ENCODE peak calls at places on chromosomes 1 and 21, in five cellular contexts. B is body of pancreas, D is activated B cell treated with CpG ODN at 0.5 μM for 24 hours, Y is omental fat pad, E is Calu3. P is an unnamed sample.

GRCh38 chr1:35809156-35810095 is 1.6 kb downstream of the AGO4 start:
- DNase-seq in Y (no peak), D (no peak), E (no peak), B (no peak), P (no peak)

GRCh38 chr1:111202366-111202706 is 1.9 kb upstream of the DENND2D start:
- DNase-seq in D (no peak), E (peak; percentile 32), B (no peak), Y (no peak), P (no peak)

GRCh38 chr1:80047791-80048190 is 1041.3 kb upstream of the ADGRL4 start:
- DNase-seq in D (no peak), E (no peak), Y (no peak), B (no peak), P (no peak)

GRCh38 chr1:28412731-28413130 is 43.2 kb downstream of the PHACTR4 start:
- DNase-seq in E (peak; percentile 12), Y (no peak), B (no peak), D (no peak), P (no peak)

GRCh38 chr1:94648225-94649007 is 106.9 kb upstream of the F3 start:
- DNase-seq in D (no peak), E (peak; percentile 75), B (peak; percentile 91), Y (peak; percentile 39), P (no peak)

GRCh38 chr1:147902183-147902845 is at the start of gene GJA8:
- DNase-seq in Y (no peak), B (no peak), D (no peak), E (no peak), P (no peak)

GRCh38 chr1:107547363-107548155 is 406.7 kb downstream of the NTNG1 start:
- DNase-seq in D (no peak), B (no peak), E (no peak), Y (no peak), P (no peak)

GRCh38 chr1:41381691-41382530 is 20.7 kb downstream of the FOXO6 start:
- DNase-seq in B (peak; percentile 56), D (peak; percentile 45), Y (no peak), E (peak; percentile 61), P (no peak)

GRCh38 chr1:206965781-206966180 is 4.5 kb downstream of the FCAMR start:
- DNase-seq in B (no peak), Y (no peak), D (no peak), E (no peak), P (no peak)

GRCh38 chr1:180188103-180188506 is 33.4 kb downstream of the QSOX1 start:
- DNase-seq in E (peak; percentile 79), D (no peak), B (peak; percentile 45), Y (no peak), P (no peak)

GRCh38 chr1:153518562-153518961 is 17.2 kb downstream of the S100A6 start:
- DNase-seq in E (no peak), B (no peak), D (no peak), Y (no peak), P (no peak)

GRCh38 chr1:91798241-91798648 is 87.7 kb downstream of the TGFBR3 start:
- DNase-seq in D (no peak), E (no peak), B (no peak), Y (no peak), P (no peak)

GRCh38 chr21:18384771-18385170 is 18.8 kb downstream of the TMPRSS15 start:
- DNase-seq in Y (no peak), E (no peak), D (no peak), B (no peak), P (no peak)

GRCh38 chr1:240244968-240245628 is 153.4 kb downstream of the FMN2 start:
- DNase-seq in E (no peak), D (no peak), Y (no peak), B (no peak), P (no peak)

GRCh38 chr1:229106526-229107105 is 164.3 kb upstream of the RAB4A start:
- DNase-seq in E (no peak), Y (no peak), D (no peak), B (no peak), P (no peak)

GRCh38 chr1:186775881-186776560 is 52.7 kb upstream of the PLA2G4A start:
- DNase-seq in B (no peak), E (no peak), Y (no peak), D (no peak), P (no peak)

GRCh38 chr1:53902235-53902920 is 8.4 kb downstream of the DIO1 start:
- DNase-seq in D (no peak), B (no peak), E (no peak), Y (no peak), P (no peak)

GRCh38 chr1:41876533-41877445 is 41.9 kb downstream of the HIVEP3 start:
- DNase-seq in D (no peak), Y (no peak), B (no peak), E (no peak), P (no peak)

GRCh38 chr1:220575718-220576497 is 48.0 kb downstream of the MARK1 start:
- DNase-seq in E (no peak), D (no peak), B (no peak), Y (no peak), P (no peak)

GRCh38 chr21:33848252-33848953 is 67.2 kb downstream of the ATP5PO start:
- DNase-seq in D (no peak), Y (no peak), E (peak; percentile 12), B (no peak), P (no peak)

GRCh38 chr1:11285883-11286734 is 13.1 kb downstream of the UBIAD1 start:
- DNase-seq in E (no peak), Y (no peak), B (no peak), D (no peak), P (no peak)

GRCh38 chr1:179083031-179083345 is 1.1 kb downstream of the TOR3A start:
- DNase-seq in E (no peak), B (no peak), Y (no peak), D (no peak), P (no peak)

GRCh38 chr1:41743361-41743760 is 175.4 kb downstream of the HIVEP3 start:
- DNase-seq in D (no peak), Y (no peak), E (no peak), B (no peak), P (no peak)

GRCh38 chr1:241391926-241392710 is 35.1 kb upstream of the RGS7 start:
- DNase-seq in D (no peak), B (no peak), Y (no peak), E (no peak), P (no peak)

GRCh38 chr21:14901482-14901958 is 163.3 kb downstream of the NRIP1 start:
- DNase-seq in D (no peak), B (no peak), E (peak; percentile 6), Y (no peak), P (no peak)

GRCh38 chr1:83508485-83509151 is 490.3 kb downstream of the TTLL7 start:
- DNase-seq in Y (no peak), D (no peak), B (no peak), E (no peak), P (no peak)

GRCh38 chr21:26169061-26169610 is 1.4 kb downstream of the APP start:
- DNase-seq in B (peak; percentile 49), Y (no peak), E (peak; percentile 40), D (peak; percentile 39), P (no peak)

GRCh38 chr1:151905070-151905442 is 4.3 kb downstream of the THEM4 start:
- DNase-seq in Y (no peak), B (no peak), D (no peak), E (no peak), P (no peak)

GRCh38 chr1:46401514-46401913 is 7.4 kb downstream of the FAAH start:
- DNase-seq in E (no peak), Y (no peak), B (no peak), D (no peak), P (no peak)

GRCh38 chr1:16613185-16614147 is at the start of gene NBPF1:
- DNase-seq in B (peak; percentile 98), Y (peak; percentile 99), D (peak; percentile 98), E (peak; percentile 94), P (peak; percentile 100)
- TF ChIP-seq CTCF in B (peak; percentile 2), Y (no peak), D (no peak), E (no peak), P (peak; percentile 34)

GRCh38 chr1:63148825-63149645 is 173.3 kb upstream of the FOXD3 start:
- DNase-seq in D (no peak), E (peak; percentile 63), Y (no peak), B (peak; percentile 28), P (no peak)

GRCh38 chr1:63147783-63148182 is 174.6 kb upstream of the FOXD3 start:
- DNase-seq in Y (no peak), D (no peak), E (no peak), B (no peak), P (no peak)

GRCh38 chr1:63142001-63142400 is 180.4 kb upstream of the FOXD3 start:
- DNase-seq in E (no peak), D (no peak), B (no peak), Y (no peak), P (no peak)

GRCh38 chr1:63143482-63143881 is 178.9 kb upstream of the FOXD3 start:
- DNase-seq in Y (no peak), D (no peak), E (no peak), B (no peak), P (no peak)
- TF ChIP-seq CTCF in Y (no peak), D (no peak), E (no peak), B (no peak), P (no peak)

DNA sequence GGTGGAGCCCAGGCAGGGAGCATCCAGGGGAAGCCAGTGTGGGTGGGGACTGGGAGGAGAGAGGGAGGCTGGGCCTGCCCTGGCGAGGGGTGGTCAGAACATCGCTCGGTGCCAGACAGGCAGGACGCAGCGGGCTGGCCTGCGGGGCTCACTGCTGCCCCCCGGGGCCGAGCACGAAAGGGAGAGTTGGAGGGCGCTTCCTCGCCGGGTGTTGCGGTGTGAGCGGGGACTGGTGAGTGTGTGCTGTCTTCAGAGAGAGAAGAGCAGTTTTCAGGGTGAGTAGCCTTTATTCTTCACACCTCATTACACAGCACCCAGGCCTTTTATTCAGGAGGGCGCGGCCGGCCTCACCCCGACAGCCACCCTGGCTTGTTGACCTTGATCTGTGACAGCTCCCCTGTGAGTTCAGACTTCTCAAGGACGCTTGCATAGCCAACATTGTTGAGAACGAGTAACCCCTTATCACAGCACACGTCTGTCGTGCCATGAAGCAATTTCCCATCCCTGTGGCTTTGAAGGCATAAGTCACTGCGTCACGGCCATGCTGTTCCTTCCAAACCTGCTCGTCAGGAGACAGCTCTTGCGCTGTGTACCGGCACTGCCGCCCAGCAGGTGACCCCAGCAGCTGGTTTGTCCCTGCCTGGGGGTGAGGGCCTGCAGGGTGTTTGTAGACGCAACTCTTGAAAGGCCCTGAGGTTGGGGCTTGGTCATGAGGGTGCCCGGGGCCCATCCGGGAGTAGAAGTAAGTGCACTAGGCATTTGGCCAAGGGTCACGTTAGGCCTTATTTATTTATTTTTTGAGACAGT is 54.6 kb downstream of the PRKCZ start:
- DNase-seq in E (no peak), Y (no peak), B (peak; percentile 22), D (no peak), P (no peak)
- TF ChIP-seq CTCF in E (no peak), Y (no peak), B (no peak), D (no peak), P (peak; percentile 27)

DNA sequence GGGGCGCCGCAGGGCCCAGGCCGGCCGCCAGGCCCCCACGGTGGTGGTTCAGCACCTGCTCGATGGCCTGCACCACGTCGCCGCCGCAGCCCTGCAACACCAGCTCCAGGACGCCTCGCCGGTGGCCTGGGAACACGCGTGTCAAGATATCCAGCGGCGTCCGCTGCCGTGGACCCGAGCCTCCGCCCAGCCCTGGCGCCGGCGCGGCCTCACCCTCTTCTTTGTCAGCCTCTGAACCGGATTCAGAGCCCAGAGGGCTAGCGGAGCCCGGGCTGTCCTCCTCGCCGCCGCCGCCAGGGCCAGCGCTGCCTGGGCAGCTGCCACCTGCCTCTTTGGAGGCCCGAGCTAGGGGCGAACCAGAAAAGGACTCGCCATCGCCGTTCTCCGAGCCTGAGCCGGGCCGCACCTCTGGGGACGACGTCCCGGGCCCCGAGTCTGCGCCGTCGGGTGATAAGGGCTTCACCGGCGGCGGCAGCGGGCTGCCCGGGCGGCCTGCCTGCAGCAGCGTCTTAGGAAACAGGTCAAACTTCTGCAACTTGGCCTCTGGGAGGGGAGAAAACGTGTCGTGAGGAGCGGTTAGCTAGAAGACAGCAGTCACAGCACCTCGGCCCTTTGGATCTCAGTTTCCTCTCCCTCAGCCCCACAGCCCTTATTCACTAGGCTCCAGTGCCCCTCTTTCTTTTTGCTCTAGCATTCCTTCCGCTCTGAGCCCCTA is 3.9 kb downstream of the DMRTA2 start:
- DNase-seq in B (no peak), E (peak; percentile 76), D (no peak), Y (no peak), P (peak; percentile 74)
- TF ChIP-seq CTCF in B (no peak), E (peak; percentile 46), D (no peak), Y (no peak), P (peak; percentile 70)